ENCODE peak calls at places on chromosomes 16 and 17, in nine cellular contexts. One of them, this sample, is unnamed.

GRCh38 chr17:31373150-31374082 is 18.1 kb upstream of the RAB11FIP4 start:
- DNase-seq in A172: peak
- DNase-seq in astrocyte of the hippocampus: peak
- DNase-seq in KBM-7: peak
- DNase-seq in non-pigmented ciliary epithelial cell: peak
- DNase-seq in GF-D8: peak
- DNase-seq in CD4-positive, alpha-beta T cell: no peak
- DNase-seq in activated CD4-positive, alpha-beta T cell treated with anti-CD3 and anti-CD28 coated beads, Interleukin-2, amount 50 U/mL, for 1 hour: no peak
- DNase-seq in CD14-positive monocyte: no peak
- DNase-seq in this sample: peak

GRCh38 chr16:78291642-78292041 is 192.2 kb downstream of the WWOX start:
- DNase-seq in CD4-positive, alpha-beta T cell: no peak
- DNase-seq in A172: no peak
- DNase-seq in GF-D8: no peak
- DNase-seq in astrocyte of the hippocampus: no peak
- DNase-seq in activated CD4-positive, alpha-beta T cell treated with anti-CD3 and anti-CD28 coated beads, Interleukin-2, amount 50 U/mL, for 1 hour: no peak
- DNase-seq in non-pigmented ciliary epithelial cell: no peak
- DNase-seq in CD14-positive monocyte: no peak
- DNase-seq in KBM-7: no peak
- DNase-seq in this sample: no peak

GRCh38 chr17:81722184-81723120 is 10.4 kb downstream of the SLC25A10 start:
- DNase-seq in GF-D8: no peak
- DNase-seq in non-pigmented ciliary epithelial cell: no peak
- DNase-seq in CD14-positive monocyte: no peak
- DNase-seq in A172: peak
- DNase-seq in activated CD4-positive, alpha-beta T cell treated with anti-CD3 and anti-CD28 coated beads, Interleukin-2, amount 50 U/mL, for 1 hour: no peak
- DNase-seq in CD4-positive, alpha-beta T cell: no peak
- DNase-seq in KBM-7: no peak
- DNase-seq in astrocyte of the hippocampus: peak
- DNase-seq in this sample: no peak

GRCh38 chr17:80260791-80261158 is at the start of gene RNF213:
- DNase-seq in activated CD4-positive, alpha-beta T cell treated with anti-CD3 and anti-CD28 coated beads, Interleukin-2, amount 50 U/mL, for 1 hour: peak
- DNase-seq in non-pigmented ciliary epithelial cell: no peak
- DNase-seq in CD14-positive monocyte: no peak
- DNase-seq in GF-D8: no peak
- DNase-seq in KBM-7: no peak
- DNase-seq in A172: peak
- DNase-seq in CD4-positive, alpha-beta T cell: peak
- DNase-seq in astrocyte of the hippocampus: peak
- DNase-seq in this sample: peak

GRCh38 chr17:47717261-47717697 is 15.8 kb upstream of the TBX21 start:
- DNase-seq in KBM-7: peak
- DNase-seq in astrocyte of the hippocampus: no peak
- DNase-seq in CD4-positive, alpha-beta T cell: no peak
- DNase-seq in activated CD4-positive, alpha-beta T cell treated with anti-CD3 and anti-CD28 coated beads, Interleukin-2, amount 50 U/mL, for 1 hour: no peak
- DNase-seq in non-pigmented ciliary epithelial cell: no peak
- DNase-seq in CD14-positive monocyte: no peak
- DNase-seq in A172: no peak
- DNase-seq in GF-D8: no peak
- DNase-seq in this sample: peak

GRCh38 chr17:61554209-61554608 is 36.8 kb downstream of the NACA2 start:
- DNase-seq in CD4-positive, alpha-beta T cell: no peak
- DNase-seq in astrocyte of the hippocampus: no peak
- DNase-seq in GF-D8: no peak
- DNase-seq in A172: no peak
- DNase-seq in non-pigmented ciliary epithelial cell: no peak
- DNase-seq in CD14-positive monocyte: no peak
- DNase-seq in KBM-7: no peak
- DNase-seq in activated CD4-positive, alpha-beta T cell treated with anti-CD3 and anti-CD28 coated beads, Interleukin-2, amount 50 U/mL, for 1 hour: no peak
- DNase-seq in this sample: no peak

GRCh38 chr16:85423631-85424030 is 189.5 kb upstream of the GSE1 start:
- DNase-seq in CD4-positive, alpha-beta T cell: no peak
- DNase-seq in KBM-7: no peak
- DNase-seq in non-pigmented ciliary epithelial cell: no peak
- DNase-seq in A172: no peak
- DNase-seq in GF-D8: no peak
- DNase-seq in CD14-positive monocyte: peak
- DNase-seq in astrocyte of the hippocampus: no peak
- DNase-seq in activated CD4-positive, alpha-beta T cell treated with anti-CD3 and anti-CD28 coated beads, Interleukin-2, amount 50 U/mL, for 1 hour: no peak
- DNase-seq in this sample: no peak

GRCh38 chr16:13480801-13481200 is 439.2 kb upstream of the ERCC4 start:
- DNase-seq in KBM-7: no peak
- DNase-seq in activated CD4-positive, alpha-beta T cell treated with anti-CD3 and anti-CD28 coated beads, Interleukin-2, amount 50 U/mL, for 1 hour: no peak
- DNase-seq in non-pigmented ciliary epithelial cell: no peak
- DNase-seq in A172: no peak
- DNase-seq in astrocyte of the hippocampus: peak
- DNase-seq in CD4-positive, alpha-beta T cell: no peak
- DNase-seq in CD14-positive monocyte: no peak
- DNase-seq in GF-D8: no peak
- DNase-seq in this sample: no peak

GRCh38 chr17:5249615-5250014 is 15.0 kb upstream of the SCIMP start:
- DNase-seq in astrocyte of the hippocampus: peak
- DNase-seq in A172: peak
- DNase-seq in non-pigmented ciliary epithelial cell: peak
- DNase-seq in CD14-positive monocyte: no peak
- DNase-seq in GF-D8: peak
- DNase-seq in CD4-positive, alpha-beta T cell: peak
- DNase-seq in KBM-7: peak
- DNase-seq in activated CD4-positive, alpha-beta T cell treated with anti-CD3 and anti-CD28 coated beads, Interleukin-2, amount 50 U/mL, for 1 hour: peak
- DNase-seq in this sample: peak

GRCh38 chr17:8029121-8029520 is 9.7 kb upstream of the ALOX15B start:
- DNase-seq in astrocyte of the hippocampus: no peak
- DNase-seq in CD14-positive monocyte: no peak
- DNase-seq in CD4-positive, alpha-beta T cell: no peak
- DNase-seq in activated CD4-positive, alpha-beta T cell treated with anti-CD3 and anti-CD28 coated beads, Interleukin-2, amount 50 U/mL, for 1 hour: no peak
- DNase-seq in A172: peak
- DNase-seq in GF-D8: no peak
- DNase-seq in non-pigmented ciliary epithelial cell: peak
- DNase-seq in KBM-7: no peak
- DNase-seq in this sample: no peak

GRCh38 chr17:78817123-78817522 is 23.5 kb downstream of the USP36 start:
- DNase-seq in non-pigmented ciliary epithelial cell: no peak
- DNase-seq in astrocyte of the hippocampus: no peak
- DNase-seq in A172: no peak
- DNase-seq in GF-D8: no peak
- DNase-seq in activated CD4-positive, alpha-beta T cell treated with anti-CD3 and anti-CD28 coated beads, Interleukin-2, amount 50 U/mL, for 1 hour: peak
- DNase-seq in KBM-7: peak
- DNase-seq in CD14-positive monocyte: no peak
- DNase-seq in CD4-positive, alpha-beta T cell: no peak
- DNase-seq in this sample: no peak

GRCh38 chr17:5780476-5780875 is 196.2 kb upstream of the NLRP1 start:
- DNase-seq in non-pigmented ciliary epithelial cell: peak
- DNase-seq in activated CD4-positive, alpha-beta T cell treated with anti-CD3 and anti-CD28 coated beads, Interleukin-2, amount 50 U/mL, for 1 hour: no peak
- DNase-seq in CD14-positive monocyte: no peak
- DNase-seq in KBM-7: no peak
- DNase-seq in A172: peak
- DNase-seq in astrocyte of the hippocampus: peak
- DNase-seq in CD4-positive, alpha-beta T cell: no peak
- DNase-seq in GF-D8: no peak
- DNase-seq in this sample: no peak

GRCh38 chr16:89275837-89276720 is 58.6 kb downstream of the ZNF778 start:
- DNase-seq in A172: no peak
- DNase-seq in GF-D8: no peak
- DNase-seq in KBM-7: no peak
- DNase-seq in astrocyte of the hippocampus: no peak
- DNase-seq in non-pigmented ciliary epithelial cell: no peak
- DNase-seq in CD14-positive monocyte: no peak
- DNase-seq in CD4-positive, alpha-beta T cell: no peak
- DNase-seq in activated CD4-positive, alpha-beta T cell treated with anti-CD3 and anti-CD28 coated beads, Interleukin-2, amount 50 U/mL, for 1 hour: no peak
- DNase-seq in this sample: no peak

GRCh38 chr17:69810326-69811035 is 264.5 kb upstream of the KCNJ16 start:
- DNase-seq in GF-D8: no peak
- DNase-seq in CD14-positive monocyte: no peak
- DNase-seq in non-pigmented ciliary epithelial cell: no peak
- DNase-seq in KBM-7: no peak
- DNase-seq in astrocyte of the hippocampus: peak
- DNase-seq in A172: no peak
- DNase-seq in CD4-positive, alpha-beta T cell: no peak
- DNase-seq in activated CD4-positive, alpha-beta T cell treated with anti-CD3 and anti-CD28 coated beads, Interleukin-2, amount 50 U/mL, for 1 hour: no peak
- DNase-seq in this sample: no peak

GRCh38 chr17:31687505-31688126 is 171.4 kb downstream of the COPRS start:
- DNase-seq in activated CD4-positive, alpha-beta T cell treated with anti-CD3 and anti-CD28 coated beads, Interleukin-2, amount 50 U/mL, for 1 hour: no peak
- DNase-seq in non-pigmented ciliary epithelial cell: no peak
- DNase-seq in astrocyte of the hippocampus: no peak
- DNase-seq in KBM-7: no peak
- DNase-seq in CD14-positive monocyte: no peak
- DNase-seq in CD4-positive, alpha-beta T cell: no peak
- DNase-seq in A172: no peak
- DNase-seq in GF-D8: no peak
- DNase-seq in this sample: no peak

GRCh38 chr17:27664606-27664965 is 33.6 kb downstream of the LGALS9 start:
- DNase-seq in KBM-7: no peak
- DNase-seq in CD4-positive, alpha-beta T cell: no peak
- DNase-seq in non-pigmented ciliary epithelial cell: no peak
- DNase-seq in CD14-positive monocyte: no peak
- DNase-seq in A172: no peak
- DNase-seq in astrocyte of the hippocampus: no peak
- DNase-seq in activated CD4-positive, alpha-beta T cell treated with anti-CD3 and anti-CD28 coated beads, Interleukin-2, amount 50 U/mL, for 1 hour: no peak
- DNase-seq in GF-D8: no peak
- DNase-seq in this sample: no peak

GRCh38 chr16:51408357-51408756 is 257.3 kb upstream of the SALL1 start:
- DNase-seq in CD14-positive monocyte: no peak
- DNase-seq in CD4-positive, alpha-beta T cell: no peak
- DNase-seq in A172: peak
- DNase-seq in activated CD4-positive, alpha-beta T cell treated with anti-CD3 and anti-CD28 coated beads, Interleukin-2, amount 50 U/mL, for 1 hour: no peak
- DNase-seq in astrocyte of the hippocampus: peak
- DNase-seq in GF-D8: no peak
- DNase-seq in KBM-7: no peak
- DNase-seq in non-pigmented ciliary epithelial cell: no peak
- DNase-seq in this sample: no peak

GRCh38 chr17:3032258-3033247 is 30.9 kb downstream of the OR1D5 start:
- DNase-seq in activated CD4-positive, alpha-beta T cell treated with anti-CD3 and anti-CD28 coated beads, Interleukin-2, amount 50 U/mL, for 1 hour: no peak
- DNase-seq in non-pigmented ciliary epithelial cell: no peak
- DNase-seq in KBM-7: no peak
- DNase-seq in astrocyte of the hippocampus: no peak
- DNase-seq in CD4-positive, alpha-beta T cell: peak
- DNase-seq in A172: no peak
- DNase-seq in GF-D8: no peak
- DNase-seq in CD14-positive monocyte: no peak
- DNase-seq in this sample: no peak

GRCh38 chr17:56681561-56682266 is 88.2 kb downstream of the NOG start:
- DNase-seq in KBM-7: peak
- DNase-seq in CD14-positive monocyte: no peak
- DNase-seq in GF-D8: peak
- DNase-seq in activated CD4-positive, alpha-beta T cell treated with anti-CD3 and anti-CD28 coated beads, Interleukin-2, amount 50 U/mL, for 1 hour: no peak
- DNase-seq in non-pigmented ciliary epithelial cell: peak
- DNase-seq in A172: peak
- DNase-seq in CD4-positive, alpha-beta T cell: no peak
- DNase-seq in astrocyte of the hippocampus: peak
- DNase-seq in this sample: no peak

GRCh38 chr16:66188786-66189725 is 177.4 kb upstream of the CDH5 start:
- DNase-seq in A172: no peak
- DNase-seq in astrocyte of the hippocampus: peak
- DNase-seq in KBM-7: no peak
- DNase-seq in GF-D8: no peak
- DNase-seq in activated CD4-positive, alpha-beta T cell treated with anti-CD3 and anti-CD28 coated beads, Interleukin-2, amount 50 U/mL, for 1 hour: no peak
- DNase-seq in CD4-positive, alpha-beta T cell: no peak
- DNase-seq in non-pigmented ciliary epithelial cell: no peak
- DNase-seq in CD14-positive monocyte: no peak
- DNase-seq in this sample: no peak

GRCh38 chr17:45851464-45851863 is 6.8 kb downstream of the SPPL2C start:
- DNase-seq in CD14-positive monocyte: no peak
- DNase-seq in KBM-7: no peak
- DNase-seq in CD4-positive, alpha-beta T cell: no peak
- DNase-seq in astrocyte of the hippocampus: no peak
- DNase-seq in A172: no peak
- DNase-seq in activated CD4-positive, alpha-beta T cell treated with anti-CD3 and anti-CD28 coated beads, Interleukin-2, amount 50 U/mL, for 1 hour: no peak
- DNase-seq in GF-D8: no peak
- DNase-seq in non-pigmented ciliary epithelial cell: no peak
- DNase-seq in this sample: no peak

GRCh38 chr17:49942918-49943317 is 26.1 kb upstream of the DLX4 start:
- DNase-seq in CD14-positive monocyte: no peak
- DNase-seq in KBM-7: no peak
- DNase-seq in non-pigmented ciliary epithelial cell: no peak
- DNase-seq in A172: no peak
- DNase-seq in CD4-positive, alpha-beta T cell: no peak
- DNase-seq in astrocyte of the hippocampus: no peak
- DNase-seq in GF-D8: no peak
- DNase-seq in activated CD4-positive, alpha-beta T cell treated with anti-CD3 and anti-CD28 coated beads, Interleukin-2, amount 50 U/mL, for 1 hour: no peak
- DNase-seq in this sample: no peak

GRCh38 chr16:50721549-50722409 is 20.1 kb upstream of the CYLD start:
- DNase-seq in astrocyte of the hippocampus: no peak
- DNase-seq in CD14-positive monocyte: no peak
- DNase-seq in non-pigmented ciliary epithelial cell: no peak
- DNase-seq in KBM-7: no peak
- DNase-seq in activated CD4-positive, alpha-beta T cell treated with anti-CD3 and anti-CD28 coated beads, Interleukin-2, amount 50 U/mL, for 1 hour: no peak
- DNase-seq in CD4-positive, alpha-beta T cell: no peak
- DNase-seq in A172: no peak
- DNase-seq in GF-D8: peak
- DNase-seq in this sample: no peak

GRCh38 chr17:50088952-50089825 is 6.0 kb upstream of the PDK2 start:
- DNase-seq in KBM-7: no peak
- DNase-seq in astrocyte of the hippocampus: no peak
- DNase-seq in non-pigmented ciliary epithelial cell: no peak
- DNase-seq in activated CD4-positive, alpha-beta T cell treated with anti-CD3 and anti-CD28 coated beads, Interleukin-2, amount 50 U/mL, for 1 hour: no peak
- DNase-seq in CD14-positive monocyte: no peak
- DNase-seq in CD4-positive, alpha-beta T cell: no peak
- DNase-seq in GF-D8: no peak
- DNase-seq in A172: no peak
- DNase-seq in this sample: no peak

GRCh38 chr17:1894753-1895339 is 65.0 kb downstream of the RPA1 start:
- DNase-seq in activated CD4-positive, alpha-beta T cell treated with anti-CD3 and anti-CD28 coated beads, Interleukin-2, amount 50 U/mL, for 1 hour: no peak
- DNase-seq in astrocyte of the hippocampus: no peak
- DNase-seq in CD4-positive, alpha-beta T cell: no peak
- DNase-seq in GF-D8: no peak
- DNase-seq in A172: no peak
- DNase-seq in CD14-positive monocyte: peak
- DNase-seq in non-pigmented ciliary epithelial cell: no peak
- DNase-seq in KBM-7: no peak
- DNase-seq in this sample: no peak

GRCh38 chr17:66964930-66965800 is 658 bp downstream of the CACNG4 start:
- DNase-seq in CD4-positive, alpha-beta T cell: no peak
- DNase-seq in CD14-positive monocyte: no peak
- DNase-seq in GF-D8: no peak
- DNase-seq in astrocyte of the hippocampus: peak
- DNase-seq in KBM-7: no peak
- DNase-seq in non-pigmented ciliary epithelial cell: no peak
- DNase-seq in activated CD4-positive, alpha-beta T cell treated with anti-CD3 and anti-CD28 coated beads, Interleukin-2, amount 50 U/mL, for 1 hour: no peak
- DNase-seq in A172: peak
- DNase-seq in this sample: no peak

GRCh38 chr16:31877876-31878642 is 4.5 kb downstream of the ZNF267 start:
- DNase-seq in GF-D8: no peak
- DNase-seq in non-pigmented ciliary epithelial cell: no peak
- DNase-seq in KBM-7: no peak
- DNase-seq in astrocyte of the hippocampus: no peak
- DNase-seq in activated CD4-positive, alpha-beta T cell treated with anti-CD3 and anti-CD28 coated beads, Interleukin-2, amount 50 U/mL, for 1 hour: no peak
- DNase-seq in CD14-positive monocyte: no peak
- DNase-seq in CD4-positive, alpha-beta T cell: no peak
- DNase-seq in A172: no peak
- DNase-seq in this sample: no peak

GRCh38 chr16:88026964-88027938 is 76.0 kb downstream of the BANP start:
- DNase-seq in CD4-positive, alpha-beta T cell: no peak
- DNase-seq in activated CD4-positive, alpha-beta T cell treated with anti-CD3 and anti-CD28 coated beads, Interleukin-2, amount 50 U/mL, for 1 hour: no peak
- DNase-seq in KBM-7: no peak
- DNase-seq in CD14-positive monocyte: no peak
- DNase-seq in A172: no peak
- DNase-seq in GF-D8: no peak
- DNase-seq in non-pigmented ciliary epithelial cell: no peak
- DNase-seq in astrocyte of the hippocampus: no peak
- DNase-seq in this sample: no peak

GRCh38 chr16:82612263-82612662 is 14.5 kb upstream of the CDH13 start:
- DNase-seq in activated CD4-positive, alpha-beta T cell treated with anti-CD3 and anti-CD28 coated beads, Interleukin-2, amount 50 U/mL, for 1 hour: no peak
- DNase-seq in non-pigmented ciliary epithelial cell: no peak
- DNase-seq in GF-D8: no peak
- DNase-seq in astrocyte of the hippocampus: no peak
- DNase-seq in A172: no peak
- DNase-seq in CD14-positive monocyte: no peak
- DNase-seq in CD4-positive, alpha-beta T cell: no peak
- DNase-seq in KBM-7: no peak
- DNase-seq in this sample: no peak

GRCh38 chr17:42191209-42191608 is 3.1 kb downstream of the GHDC start:
- DNase-seq in GF-D8: no peak
- DNase-seq in non-pigmented ciliary epithelial cell: no peak
- DNase-seq in CD4-positive, alpha-beta T cell: no peak
- DNase-seq in activated CD4-positive, alpha-beta T cell treated with anti-CD3 and anti-CD28 coated beads, Interleukin-2, amount 50 U/mL, for 1 hour: no peak
- DNase-seq in CD14-positive monocyte: no peak
- DNase-seq in A172: no peak
- DNase-seq in astrocyte of the hippocampus: no peak
- DNase-seq in KBM-7: no peak
- DNase-seq in this sample: no peak

GRCh38 chr17:40307001-40307690 is 1.8 kb upstream of the RARA start:
- DNase-seq in astrocyte of the hippocampus: peak
- DNase-seq in A172: no peak
- DNase-seq in activated CD4-positive, alpha-beta T cell treated with anti-CD3 and anti-CD28 coated beads, Interleukin-2, amount 50 U/mL, for 1 hour: no peak
- DNase-seq in non-pigmented ciliary epithelial cell: no peak
- DNase-seq in GF-D8: no peak
- DNase-seq in CD14-positive monocyte: no peak
- DNase-seq in CD4-positive, alpha-beta T cell: no peak
- DNase-seq in KBM-7: peak
- DNase-seq in this sample: no peak

This sample was measured in AML-193.